ENCODE peak calls at places on chromosomes 1 and 21, in four cellular contexts. X, N, I and A are unnamed samples.

GRCh38 chr1:234542211-234542850 is 63.4 kb upstream of the TARBP1 start:
- DNase-seq in X (peak; percentile 16), N (no peak), I (no peak), A (no peak)

GRCh38 chr21:44582055-44582454 is 1.7 kb upstream of the KRTAP10-5 start:
- DNase-seq in X (peak; percentile 11), N (no peak), I (no peak), A (no peak)

GRCh38 chr1:173302890-173303829 is 96.0 kb upstream of the TNFSF4 start:
- DNase-seq in X (no peak), N (no peak), I (no peak), A (no peak)

GRCh38 chr1:233613252-233614172 is at the start of gene KCNK1:
- DNase-seq in X (peak; percentile 77), N (peak; percentile 36), I (no peak), A (peak; percentile 32)

GRCh38 chr1:69744381-69744780 is 176.7 kb downstream of the LRRC7 start:
- DNase-seq in X (no peak), N (no peak), I (no peak), A (no peak)

GRCh38 chr1:226486163-226486562 is 62.4 kb upstream of the STUM start:
- DNase-seq in X (no peak), N (no peak), I (no peak), A (no peak)

GRCh38 chr1:22330092-22330762 is 121.4 kb upstream of the ZBTB40 start:
- DNase-seq in X (no peak), N (no peak), I (no peak), A (no peak)

GRCh38 chr1:8384577-8384976 is 66.7 kb downstream of the SLC45A1 start:
- DNase-seq in X (no peak), N (no peak), I (no peak), A (no peak)

GRCh38 chr21:36917487-36918158 is 48.8 kb downstream of the HLCS start:
- DNase-seq in X (no peak), N (no peak), I (no peak), A (peak; percentile 32)

GRCh38 chr1:201612645-201613044 is 73.7 kb downstream of the NAV1 start:
- DNase-seq in X (no peak), N (no peak), I (no peak), A (no peak)

GRCh38 chr21:25334046-25334730 is 273.1 kb downstream of the MRPL39 start:
- DNase-seq in X (no peak), N (no peak), I (no peak), A (no peak)

GRCh38 chr1:15214507-15214906 is 32.5 kb upstream of the FHAD1 start:
- DNase-seq in X (no peak), N (no peak), I (no peak), A (no peak)

GRCh38 chr1:17218939-17219338 is 14.0 kb downstream of the PADI1 start:
- DNase-seq in X (no peak), N (no peak), I (no peak), A (no peak)

GRCh38 chr1:182598296-182598695 is 5.9 kb downstream of the RGS16 start:
- DNase-seq in X (no peak), N (no peak), I (no peak), A (no peak)

GRCh38 chr1:245691897-245692296 is 537.1 kb downstream of the KIF26B start:
- DNase-seq in X (no peak), N (no peak), I (no peak), A (no peak)

GRCh38 chr1:56806804-56807203 is 12.4 kb downstream of the FYB2 start:
- DNase-seq in X (no peak), N (no peak), I (no peak), A (no peak)

GRCh38 chr1:203280061-203280460 is 25.3 kb upstream of the BTG2 start:
- DNase-seq in X (no peak), N (no peak), I (no peak), A (no peak)

GRCh38 chr21:44874497-44875331 is 1.2 kb upstream of the PTTG1IP start:
- DNase-seq in X (no peak), N (no peak), I (peak; percentile 33), A (no peak)

GRCh38 chr1:101992816-101993575 is 3.7 kb downstream of the OLFM3 start:
- DNase-seq in X (no peak), N (no peak), I (no peak), A (no peak)

GRCh38 chr1:32100359-32100758 is 7.5 kb upstream of the KPNA6 start:
- DNase-seq in X (no peak), N (no peak), I (no peak), A (no peak)